ENCODE peak calls at places on chromosomes 5 and 9, in ten cellular contexts. D is thyroid gland, U is lower leg skin, A is heart left ventricle, L is H1, B is gastrocnemius medialis, H is adrenal gland, R is A549, O is esophagus muscularis mucosa, V is IMR-90. E is an unnamed sample.

GRCh38 chr9:70987986-70988385 is 133.4 kb downstream of the TRPM3 start:
- DNase-seq in L (no peak), B (no peak), U (no peak), O (no peak), V (peak), A (no peak), R (no peak), D (no peak), H (no peak), E (no peak)

GRCh38 chr9:96618209-96619108 is 1.2 kb downstream of the CDC14B start:
- DNase-seq in L (no peak), A (peak), B (peak), H (peak), O (peak), D (peak), V (peak), R (peak), U (peak), E (peak)

GRCh38 chr5:3210531-3210930 is 385.1 kb upstream of the IRX1 start:
- DNase-seq in R (no peak), L (no peak), V (no peak), H (no peak), D (no peak), A (no peak), U (no peak), O (no peak), B (no peak), E (no peak)

GRCh38 chr9:91495450-91495849 is 71.8 kb upstream of the NFIL3 start:
- DNase-seq in U (no peak), B (no peak), O (no peak), L (no peak), D (no peak), V (peak), A (no peak), H (no peak), R (no peak), E (no peak)

GRCh38 chr9:27368317-27368985 is 71.5 kb upstream of the EQTN start:
- DNase-seq in A (no peak), D (no peak), H (no peak), B (peak), O (no peak), U (peak), R (no peak), L (no peak), V (no peak), E (no peak)

GRCh38 chr5:14331377-14331776 is 188.2 kb downstream of the TRIO start:
- DNase-seq in U (no peak), L (no peak), R (no peak), A (no peak), H (no peak), B (no peak), V (peak), D (no peak), O (no peak), E (no peak)

GRCh38 chr9:126486276-126486675 is 127.5 kb upstream of the LMX1B start:
- DNase-seq in B (no peak), H (no peak), D (no peak), A (no peak), L (no peak), O (no peak), R (no peak), V (no peak), U (no peak), E (no peak)

GRCh38 chr9:72592501-72593403 is 71.3 kb downstream of the TMC1 start:
- DNase-seq in B (peak), H (peak), O (no peak), D (no peak), V (peak), A (no peak), U (no peak), R (peak), L (no peak), E (no peak)

GRCh38 chr5:141707535-141707934 is 25.5 kb upstream of the ARAP3 start:
- DNase-seq in H (no peak), L (no peak), B (no peak), U (no peak), V (no peak), A (no peak), O (no peak), D (no peak), R (no peak), E (no peak)

DNA sequence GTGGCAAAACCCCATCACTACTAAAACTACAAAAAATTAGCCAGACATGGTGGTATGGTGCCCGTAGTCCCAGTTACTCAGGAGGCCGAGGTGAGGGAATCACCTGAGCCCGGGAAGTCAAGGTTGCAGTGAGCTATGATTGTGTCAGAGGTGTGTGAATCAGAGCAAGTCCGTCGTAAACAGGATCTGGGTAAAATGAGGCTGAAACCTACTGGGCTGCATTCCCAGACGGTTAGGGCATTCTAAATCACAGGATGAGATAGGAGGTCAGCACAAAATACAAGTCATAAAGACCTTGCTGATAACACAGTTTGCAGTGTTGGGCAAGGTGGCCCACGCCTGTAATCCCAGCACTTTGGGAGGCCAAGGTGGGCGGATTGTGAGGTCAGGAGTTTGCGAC is 1.9 kb upstream of the CLTB start:
- DNase-seq in H (peak), B (no peak), A (no peak), U (no peak), D (no peak), V (no peak), O (no peak), R (peak), L (no peak), E (no peak)
- TF ChIP-seq POLR2A in H (peak), B (no peak), A (no peak), U (no peak), D (no peak), V (no peak), O (no peak), R (no peak), L (no peak), E (no peak)

DNA sequence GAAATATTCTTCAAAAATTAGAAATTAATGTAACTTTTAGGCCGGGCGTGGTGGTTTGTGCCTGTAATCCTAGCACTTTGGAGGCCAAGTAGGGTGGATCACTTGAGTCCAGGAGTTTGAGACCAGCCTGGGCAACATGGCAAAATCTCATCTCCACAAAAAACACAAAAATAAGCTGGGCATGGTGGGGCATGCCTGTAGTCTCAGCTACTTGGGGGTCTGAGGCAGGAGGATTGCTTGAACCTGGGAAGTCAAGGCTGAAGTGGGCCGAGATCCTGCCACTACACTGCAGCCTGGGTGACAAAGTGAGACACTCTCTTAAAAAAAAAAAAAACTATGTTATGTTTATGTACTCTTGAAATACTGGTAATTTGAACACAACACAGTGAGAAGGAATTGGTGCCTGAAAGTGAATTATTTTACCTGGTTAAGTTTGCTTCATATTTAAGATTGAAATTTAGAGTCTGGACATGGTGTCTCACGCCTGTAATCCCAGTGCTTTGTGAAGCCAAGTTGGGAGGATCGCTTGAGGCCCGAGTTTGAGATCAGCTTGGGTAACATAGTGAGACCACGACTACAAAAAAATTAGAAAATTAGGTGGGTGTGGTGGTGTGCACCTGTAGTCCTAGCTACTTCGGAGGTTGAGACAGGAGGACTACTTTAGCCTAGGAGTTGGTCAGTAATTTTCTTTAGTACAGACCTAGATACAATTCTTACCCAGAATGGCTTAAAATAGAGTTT is 15.0 kb downstream of the ARRDC3 start:
- DNase-seq in L (no peak), A (no peak), U (no peak), H (peak), D (no peak), O (peak), R (no peak), B (no peak), V (no peak), E (no peak)
- TF ChIP-seq POLR2A in L (no peak), A (no peak), U (no peak), H (no peak), D (no peak), O (no peak), R (no peak), B (no peak), V (no peak), E (no peak)

GRCh38 chr5:27473300-27474053 is 435.1 kb upstream of the CDH9 start:
- DNase-seq in D (no peak), H (no peak), O (no peak), V (no peak), A (no peak), B (no peak), U (no peak), R (peak), L (no peak), E (no peak)

GRCh38 chr5:27474054-27474323 is 435.6 kb upstream of the CDH9 start:
- DNase-seq in L (no peak), V (no peak), D (no peak), U (no peak), R (no peak), B (no peak), A (no peak), O (no peak), H (no peak), E (no peak)

GRCh38 chr5:27474395-27474794 is 436.0 kb upstream of the CDH9 start:
- DNase-seq in H (no peak), V (no peak), B (no peak), R (no peak), U (no peak), A (no peak), L (no peak), O (no peak), D (no peak), E (no peak)

GRCh38 chr5:27472875-27473274 is 434.5 kb upstream of the CDH9 start:
- DNase-seq in A (no peak), O (no peak), U (no peak), R (peak), B (no peak), V (no peak), H (no peak), D (no peak), L (no peak), E (no peak)

DNA sequence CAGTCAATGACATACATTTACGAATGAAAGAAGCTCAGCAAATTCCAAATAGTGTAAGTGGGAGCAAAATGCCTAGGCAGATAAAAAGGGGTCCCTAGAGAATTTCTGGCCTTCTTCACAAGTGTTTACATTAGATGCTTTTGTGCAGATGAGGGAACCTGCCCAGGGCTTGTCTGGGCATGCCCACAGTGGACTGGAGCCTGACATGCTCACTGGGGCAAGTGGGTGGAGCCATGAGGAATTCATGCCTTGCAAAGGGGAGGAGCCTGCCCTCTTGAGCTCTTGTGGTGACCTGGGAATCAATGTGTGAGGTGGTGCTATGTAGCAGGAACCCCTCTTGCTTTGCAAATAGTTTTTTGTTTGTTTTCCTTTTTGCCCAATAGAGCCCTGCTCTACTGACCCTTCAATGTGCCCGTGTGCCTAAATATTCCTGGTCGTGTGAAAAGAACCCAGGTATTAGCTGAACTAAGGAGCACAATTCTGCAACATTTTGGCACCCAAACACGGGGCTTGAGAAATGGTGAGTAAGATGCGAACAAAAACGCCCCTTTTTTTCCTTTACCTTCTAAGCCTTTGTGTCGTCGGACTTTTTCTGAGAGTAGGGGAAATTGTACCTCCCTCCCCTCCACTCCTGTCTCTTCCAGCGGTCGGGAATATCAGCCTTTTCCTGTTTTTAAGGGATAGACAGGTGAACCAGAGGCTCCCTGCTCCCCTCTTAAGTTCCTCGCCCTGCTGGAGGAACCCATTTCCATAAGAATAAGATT is 433.8 kb upstream of the CDH9 start:
- DNase-seq in B (no peak), A (no peak), V (peak), O (no peak), L (peak), R (peak), U (no peak), D (no peak), H (no peak), E (no peak)
- TF ChIP-seq POLR2A in B (no peak), A (no peak), V (no peak), O (no peak), L (peak), R (peak), U (no peak), D (no peak), H (no peak), E (no peak)

DNA sequence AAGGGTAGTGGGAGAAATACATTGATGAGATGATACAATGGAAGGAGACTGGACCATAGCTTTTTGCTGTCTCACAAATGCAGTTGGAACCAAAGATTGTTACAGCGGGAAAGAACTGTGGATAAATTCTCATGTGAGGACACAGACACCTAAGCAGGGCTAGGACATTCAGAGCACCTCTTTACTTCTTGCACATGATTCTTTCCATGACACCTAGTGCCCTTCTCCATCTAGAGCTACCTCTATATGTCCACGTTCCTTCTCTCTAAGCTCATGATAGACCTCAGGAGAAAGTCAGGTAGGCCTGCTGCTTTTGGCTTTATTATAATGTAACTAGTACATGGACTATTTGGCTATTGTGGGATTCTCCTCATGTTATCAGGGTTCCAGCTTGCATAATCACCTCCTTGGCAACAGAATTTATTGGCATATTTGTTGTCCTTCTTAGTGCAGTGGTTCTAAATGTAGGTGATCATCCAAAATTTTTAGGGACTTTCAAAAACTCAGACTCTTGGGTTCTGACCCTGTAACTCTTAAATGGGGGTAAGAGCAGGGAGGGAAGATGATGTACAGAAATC is 27.2 kb downstream of the NR3C1 start:
- DNase-seq in U (no peak), O (no peak), D (no peak), H (no peak), V (no peak), B (no peak), R (no peak), A (no peak), L (no peak), E (no peak)
- TF ChIP-seq POLR2A in U (no peak), O (no peak), D (no peak), H (no peak), V (no peak), B (no peak), R (no peak), A (no peak), L (no peak), E (no peak)

GRCh38 chr9:137070906-137071275 is 534 bp upstream of the SAPCD2 start:
- DNase-seq in L (no peak), R (no peak), O (no peak), H (peak), A (peak), B (no peak), U (no peak), D (no peak), V (no peak), E (no peak)

GRCh38 chr9:137069508-137070071 is 767 bp downstream of the SAPCD2 start:
- DNase-seq in B (no peak), H (no peak), O (no peak), V (no peak), L (no peak), R (no peak), D (no peak), A (no peak), U (no peak), E (no peak)

GRCh38 chr9:137068539-137069507 is 1.5 kb downstream of the SAPCD2 start:
- DNase-seq in A (no peak), B (no peak), D (no peak), L (no peak), O (no peak), R (no peak), H (no peak), U (no peak), V (no peak), E (no peak)

GRCh38 chr9:137070201-137070905 is at the start of gene SAPCD2:
- DNase-seq in U (peak), R (peak), H (peak), D (peak), V (peak), L (peak), O (peak), A (peak), B (peak), E (peak)

DNA sequence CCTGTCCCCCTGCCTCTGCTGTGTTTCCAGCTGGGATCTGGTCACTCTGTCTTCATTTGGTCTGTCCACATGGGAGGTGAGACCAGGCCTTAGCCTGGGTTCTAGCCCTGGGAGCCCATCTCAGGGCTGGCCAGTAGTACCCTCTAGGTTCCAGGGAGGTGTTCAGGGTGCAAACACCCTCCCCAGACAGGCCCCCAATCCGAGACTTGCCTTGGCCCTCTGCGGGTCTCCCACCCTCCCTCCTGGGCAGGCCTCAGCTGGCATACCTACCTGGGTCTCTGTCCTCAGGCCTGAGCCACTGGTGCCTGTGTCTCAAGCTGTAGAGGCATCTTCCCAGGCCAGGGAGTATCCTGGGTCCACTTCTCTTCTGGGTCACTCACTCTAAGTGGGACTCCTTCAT is 925 bp upstream of the SAPCD2 start:
- DNase-seq in U (no peak), H (no peak), O (no peak), R (no peak), V (no peak), B (no peak), A (no peak), D (no peak), L (no peak), E (no peak)
- TF ChIP-seq POLR2A in U (no peak), H (no peak), O (no peak), R (no peak), V (no peak), B (no peak), A (no peak), D (no peak), L (no peak), E (no peak)

DNA sequence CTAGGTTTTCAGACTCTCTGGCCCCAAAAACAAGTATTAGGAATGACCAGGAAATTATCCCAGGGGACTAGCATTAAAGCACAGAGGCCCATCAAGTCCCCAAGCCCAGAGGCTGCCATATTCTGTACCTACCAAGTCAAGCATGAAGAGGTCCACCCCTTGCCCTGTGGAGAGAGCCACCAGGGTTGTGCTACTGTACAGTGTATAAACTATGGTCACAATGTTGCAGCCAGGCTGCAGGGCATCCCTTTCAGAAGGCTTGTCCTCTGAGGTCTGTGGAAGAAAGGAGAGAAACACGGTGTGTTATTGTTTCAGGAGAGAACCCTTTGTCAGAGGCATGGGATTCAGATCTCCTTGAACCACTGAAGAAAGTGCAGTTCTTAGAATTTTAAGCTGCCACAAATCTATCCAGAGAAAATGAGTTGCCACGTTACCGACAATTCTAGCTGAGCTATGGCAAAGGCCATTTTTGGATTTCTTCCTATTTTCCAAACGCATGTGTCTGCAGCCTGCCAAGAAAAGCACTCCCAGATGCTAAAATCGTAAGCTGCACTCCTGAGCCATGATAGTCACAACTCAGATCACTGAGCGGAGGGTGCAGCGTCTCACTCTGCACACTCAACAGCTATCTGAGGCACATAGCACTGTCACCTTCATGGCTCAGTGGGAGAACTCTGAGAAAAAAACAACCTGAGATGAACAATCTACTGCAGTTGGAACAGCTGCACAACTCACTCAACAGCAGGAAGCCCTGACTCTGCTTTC is 45.5 kb upstream of the SPATA31E1 start:
- DNase-seq in O (peak), R (no peak), H (no peak), B (no peak), D (no peak), A (no peak), V (peak), U (no peak), L (no peak), E (no peak)
- TF ChIP-seq POLR2A in O (no peak), R (no peak), H (no peak), B (no peak), D (no peak), A (no peak), V (no peak), U (no peak), L (no peak), E (no peak)

GRCh38 chr9:127785023-127785932 is 556 bp upstream of the CDK9 start:
- DNase-seq in U (peak), D (peak), A (peak), H (peak), L (no peak), V (peak), O (peak), R (peak), B (peak), E (peak)
- TF ChIP-seq POLR2A in U (no peak), D (no peak), A (no peak), H (no peak), L (no peak), V (no peak), O (no peak), R (peak), B (no peak), E (no peak)

GRCh38 chr9:124332756-124333155 is 75.0 kb downstream of the NEK6 start:
- DNase-seq in D (no peak), H (no peak), R (no peak), L (no peak), B (no peak), V (no peak), A (no peak), O (no peak), U (no peak), E (no peak)
- TF ChIP-seq POLR2A in D (no peak), H (no peak), R (no peak), L (no peak), B (no peak), V (no peak), A (no peak), O (no peak), U (no peak), E (no peak)